ENCODE peak calls at places on chromosome 18, in four cellular contexts. R is stimulated activated CD4-positive, alpha-beta T cell treated with anti-CD3 and anti-CD28 coated beads, Interleukin-4, amount 100 ng/mL, for 4 hours; A is cardiac muscle cell; T is astrocyte of the cerebellum. W is an unnamed sample.

GRCh38 chr18:55764382-55764781 is 176.4 kb upstream of the TCF4 start:
- DNase-seq in A (peak; percentile 18), T (no peak), R (no peak), W (no peak)

GRCh38 chr18:75456277-75456676 is 28.8 kb upstream of the SMIM21 start:
- DNase-seq in T (no peak), R (peak; percentile 50), A (no peak), W (no peak)

GRCh38 chr18:2515908-2516625 is 55.2 kb downstream of the METTL4 start:
- DNase-seq in R (peak; percentile 1), A (no peak), T (peak; percentile 68), W (no peak)

GRCh38 chr18:14925281-14925709 is 177.3 kb downstream of the ANKRD30B start:
- DNase-seq in R (no peak), A (no peak), T (peak; percentile 2), W (no peak)

GRCh38 chr18:50563376-50563775 is 3.5 kb downstream of the MAPK4 start:
- DNase-seq in A (no peak), R (no peak), T (no peak), W (no peak)

GRCh38 chr18:58887613-58887963 is 22.9 kb downstream of the ZNF532 start:
- DNase-seq in R (no peak), A (no peak), T (no peak), W (no peak)

GRCh38 chr18:75981102-75981501 is 513.9 kb downstream of the ZNF516 start:
- DNase-seq in A (no peak), R (no peak), T (no peak), W (no peak)

GRCh38 chr18:26386002-26386401 is 159.8 kb downstream of the TAF4B start:
- DNase-seq in R (no peak), A (peak; percentile 8), T (peak; percentile 46), W (no peak)

GRCh38 chr18:80175451-80176235 is 66.6 kb downstream of the ADNP2 start:
- DNase-seq in R (no peak), T (no peak), A (no peak), W (no peak)

GRCh38 chr18:77052297-77052645 is 80.3 kb downstream of the MBP start:
- DNase-seq in R (no peak), T (no peak), A (no peak), W (no peak)

GRCh38 chr18:5527603-5528002 is 16.2 kb downstream of the EPB41L3 start:
- DNase-seq in R (no peak), A (no peak), T (peak; percentile 82), W (no peak)

GRCh38 chr18:627211-627610 is 30.2 kb upstream of the TYMS start:
- DNase-seq in T (no peak), R (no peak), A (no peak), W (no peak)

GRCh38 chr18:79818631-79819030 is 20.9 kb downstream of the KCNG2 start:
- DNase-seq in R (no peak), T (no peak), A (no peak), W (no peak)

GRCh38 chr18:10234912-10235439 is 219.5 kb upstream of the APCDD1 start:
- DNase-seq in A (peak; percentile 35), R (no peak), T (no peak), W (no peak)

GRCh38 chr18:48022531-48023330 is 92.3 kb upstream of the SMAD2 start:
- DNase-seq in A (peak; percentile 85), T (no peak), R (no peak), W (peak; percentile 55)

GRCh38 chr18:48152549-48152948 is 222.1 kb upstream of the SMAD2 start:
- DNase-seq in R (no peak), T (no peak), A (no peak), W (no peak)

GRCh38 chr18:12053312-12053711 is 40.3 kb upstream of the ANKRD62 start:
- DNase-seq in T (no peak), A (no peak), R (no peak), W (no peak)

GRCh38 chr18:70380915-70381896 is 92.4 kb downstream of the SOCS6 start:
- DNase-seq in T (no peak), R (no peak), A (peak; percentile 57), W (peak; percentile 51)

GRCh38 chr18:46311491-46311890 is 207.3 kb downstream of the HAUS1 start:
- DNase-seq in T (no peak), R (no peak), A (no peak), W (no peak)

GRCh38 chr18:75500510-75500909 is 73.0 kb upstream of the SMIM21 start:
- DNase-seq in A (no peak), T (no peak), R (no peak), W (no peak)

GRCh38 chr18:76256897-76257500 is 238.0 kb downstream of the ZNF516 start:
- DNase-seq in R (no peak), T (peak; percentile 65), A (peak; percentile 60), W (no peak)

GRCh38 chr18:25873833-25874232 is 216.6 kb downstream of the SS18 start:
- DNase-seq in A (no peak), R (no peak), T (no peak), W (no peak)

GRCh38 chr18:72867721-72868665 is at the start of gene NETO1:
- DNase-seq in T (no peak), R (no peak), A (peak; percentile 54), W (peak; percentile 67)

GRCh38 chr18:55189972-55190371 is 230.7 kb upstream of the CCDC68 start:
- DNase-seq in T (no peak), R (no peak), A (peak; percentile 47), W (peak; percentile 49)

GRCh38 chr18:7657937-7658336 is 90.8 kb downstream of the PTPRM start:
- DNase-seq in R (no peak), A (no peak), T (no peak), W (no peak)

GRCh38 chr18:23716516-23716915 is 27.3 kb downstream of the LAMA3 start:
- DNase-seq in A (no peak), R (no peak), T (peak; percentile 49), W (no peak)

GRCh38 chr18:34707670-34708069 is 2.4 kb upstream of the DTNA start:
- DNase-seq in R (no peak), T (peak; percentile 93), A (peak; percentile 66), W (no peak)

GRCh38 chr18:10317864-10318685 is 136.4 kb upstream of the APCDD1 start:
- DNase-seq in A (no peak), T (no peak), R (no peak), W (peak; percentile 32)

GRCh38 chr18:49059028-49059670 is 108.4 kb upstream of the SMAD7 start:
- DNase-seq in T (no peak), R (no peak), A (no peak), W (no peak)

GRCh38 chr18:43279015-43279758 is 1.9 kb upstream of the SYT4 start:
- DNase-seq in T (no peak), A (peak; percentile 52), R (no peak), W (no peak)

GRCh38 chr18:8685141-8685913 is 20.0 kb upstream of the MTCL1 start:
- DNase-seq in R (no peak), A (no peak), T (peak; percentile 59), W (no peak)

GRCh38 chr18:9673296-9674251 is 34.5 kb upstream of the RAB31 start:
- DNase-seq in R (no peak), A (peak; percentile 56), T (peak; percentile 32), W (no peak)